ENCODE peak calls at places on chromosomes 11 and 22, in eight cellular contexts. One of them, this sample, is unnamed.
A peak's percentile ranks its signal among the peaks of the same experiment; 100 is the strongest.

GRCh38 chr22:32044913-32045312 is 1.9 kb downstream of the SLC5A1 start:
- DNase-seq in mucosa of descending colon: peak; percentile 90
- DNase-seq in foreskin fibroblast: peak; percentile 6
- DNase-seq in HCT116: no peak
- DNase-seq in kidney epithelial cell: no peak
- DNase-seq in nephron progenitor cell: no peak
- DNase-seq in GM13977: no peak
- DNase-seq in Calu3: peak; percentile 40
- DNase-seq in this sample: no peak

GRCh38 chr11:10796191-10796590 is 12.5 kb downstream of the EIF4G2 start:
- DNase-seq in foreskin fibroblast: peak; percentile 42
- DNase-seq in Calu3: no peak
- DNase-seq in kidney epithelial cell: no peak
- DNase-seq in nephron progenitor cell: no peak
- DNase-seq in mucosa of descending colon: no peak
- DNase-seq in GM13977: no peak
- DNase-seq in HCT116: no peak
- DNase-seq in this sample: no peak

GRCh38 chr11:1298695-1299492 is 10.5 kb downstream of the TOLLIP start:
- DNase-seq in mucosa of descending colon: peak; percentile 87
- DNase-seq in Calu3: peak; percentile 71
- DNase-seq in HCT116: no peak
- DNase-seq in nephron progenitor cell: peak; percentile 37
- DNase-seq in kidney epithelial cell: peak; percentile 61
- DNase-seq in foreskin fibroblast: peak; percentile 89
- DNase-seq in GM13977: no peak
- DNase-seq in this sample: peak; percentile 78

GRCh38 chr11:111976614-111977140 is 39.5 kb downstream of the DIXDC1 start:
- DNase-seq in Calu3: no peak
- DNase-seq in HCT116: no peak
- DNase-seq in foreskin fibroblast: peak; percentile 52
- DNase-seq in nephron progenitor cell: no peak
- DNase-seq in GM13977: no peak
- DNase-seq in mucosa of descending colon: no peak
- DNase-seq in kidney epithelial cell: no peak
- DNase-seq in this sample: no peak

GRCh38 chr22:19110064-19110458 is 12.2 kb downstream of the DGCR2 start:
- DNase-seq in kidney epithelial cell: no peak
- DNase-seq in HCT116: no peak
- DNase-seq in GM13977: no peak
- DNase-seq in nephron progenitor cell: no peak
- DNase-seq in mucosa of descending colon: no peak
- DNase-seq in foreskin fibroblast: no peak
- DNase-seq in Calu3: no peak
- DNase-seq in this sample: no peak

GRCh38 chr22:23069502-23070357 is 589 bp upstream of the GNAZ start:
- DNase-seq in kidney epithelial cell: peak; percentile 31
- DNase-seq in Calu3: peak; percentile 95
- DNase-seq in nephron progenitor cell: peak; percentile 99
- DNase-seq in GM13977: peak; percentile 94
- DNase-seq in mucosa of descending colon: peak; percentile 94
- DNase-seq in HCT116: peak; percentile 71
- DNase-seq in foreskin fibroblast: peak; percentile 96
- DNase-seq in this sample: peak; percentile 89

GRCh38 chr22:32281092-32281491 is 25.9 kb upstream of the SLC5A4 start:
- DNase-seq in mucosa of descending colon: no peak
- DNase-seq in HCT116: no peak
- DNase-seq in kidney epithelial cell: peak; percentile 7
- DNase-seq in GM13977: no peak
- DNase-seq in foreskin fibroblast: peak; percentile 31
- DNase-seq in nephron progenitor cell: no peak
- DNase-seq in Calu3: no peak
- DNase-seq in this sample: no peak

GRCh38 chr11:1109101-1109917 is 34.6 kb downstream of the MUC2 start:
- DNase-seq in Calu3: no peak
- DNase-seq in mucosa of descending colon: no peak
- DNase-seq in nephron progenitor cell: no peak
- DNase-seq in GM13977: no peak
- DNase-seq in kidney epithelial cell: no peak
- DNase-seq in foreskin fibroblast: no peak
- DNase-seq in HCT116: no peak
- DNase-seq in this sample: peak; percentile 40

GRCh38 chr22:24181088-24181995 is at the start of gene SUSD2:
- DNase-seq in foreskin fibroblast: peak; percentile 30
- DNase-seq in kidney epithelial cell: no peak
- DNase-seq in GM13977: no peak
- DNase-seq in HCT116: no peak
- DNase-seq in Calu3: peak; percentile 32
- DNase-seq in mucosa of descending colon: peak; percentile 59
- DNase-seq in nephron progenitor cell: peak; percentile 48
- DNase-seq in this sample: no peak

GRCh38 chr11:12179019-12179418 is 68.6 kb downstream of the MICAL2 start:
- DNase-seq in nephron progenitor cell: no peak
- DNase-seq in mucosa of descending colon: peak; percentile 71
- DNase-seq in foreskin fibroblast: no peak
- DNase-seq in HCT116: no peak
- DNase-seq in GM13977: no peak
- DNase-seq in kidney epithelial cell: no peak
- DNase-seq in Calu3: peak; percentile 52
- DNase-seq in this sample: no peak

GRCh38 chr11:61972796-61973602 is 5.6 kb upstream of the FTH1 start:
- DNase-seq in GM13977: no peak
- DNase-seq in kidney epithelial cell: peak; percentile 80
- DNase-seq in mucosa of descending colon: no peak
- DNase-seq in nephron progenitor cell: no peak
- DNase-seq in HCT116: no peak
- DNase-seq in Calu3: peak; percentile 22
- DNase-seq in foreskin fibroblast: peak; percentile 85
- DNase-seq in this sample: no peak

GRCh38 chr11:64727131-64727530 is 4.1 kb upstream of the NRXN2 start:
- DNase-seq in mucosa of descending colon: no peak
- DNase-seq in nephron progenitor cell: no peak
- DNase-seq in Calu3: no peak
- DNase-seq in kidney epithelial cell: no peak
- DNase-seq in foreskin fibroblast: no peak
- DNase-seq in GM13977: no peak
- DNase-seq in HCT116: no peak
- DNase-seq in this sample: peak; percentile 35

GRCh38 chr22:41110968-41111367 is 18.6 kb downstream of the EP300 start:
- DNase-seq in HCT116: no peak
- DNase-seq in foreskin fibroblast: no peak
- DNase-seq in mucosa of descending colon: no peak
- DNase-seq in kidney epithelial cell: no peak
- DNase-seq in nephron progenitor cell: no peak
- DNase-seq in GM13977: no peak
- DNase-seq in Calu3: no peak
- DNase-seq in this sample: no peak

GRCh38 chr11:58024601-58025091 is 965 bp downstream of the OR9Q1 start:
- DNase-seq in nephron progenitor cell: peak; percentile 24
- DNase-seq in kidney epithelial cell: no peak
- DNase-seq in Calu3: no peak
- DNase-seq in foreskin fibroblast: peak; percentile 1
- DNase-seq in GM13977: no peak
- DNase-seq in mucosa of descending colon: peak; percentile 88
- DNase-seq in HCT116: no peak
- DNase-seq in this sample: no peak

GRCh38 chr22:31241200-31241599 is 29.1 kb downstream of the LIMK2 start:
- DNase-seq in foreskin fibroblast: peak; percentile 19
- DNase-seq in kidney epithelial cell: no peak
- DNase-seq in nephron progenitor cell: no peak
- DNase-seq in HCT116: no peak
- DNase-seq in GM13977: no peak
- DNase-seq in mucosa of descending colon: no peak
- DNase-seq in Calu3: peak; percentile 26
- DNase-seq in this sample: no peak

GRCh38 chr22:38843716-38844660 is at the start of gene NPTXR:
- DNase-seq in HCT116: no peak
- DNase-seq in GM13977: peak; percentile 63
- DNase-seq in foreskin fibroblast: peak; percentile 81
- DNase-seq in nephron progenitor cell: peak; percentile 68
- DNase-seq in kidney epithelial cell: no peak
- DNase-seq in mucosa of descending colon: peak; percentile 38
- DNase-seq in Calu3: peak; percentile 64
- DNase-seq in this sample: no peak

GRCh38 chr22:32985899-32986772 is 72.0 kb downstream of the SYN3 start:
- DNase-seq in Calu3: peak; percentile 79
- DNase-seq in kidney epithelial cell: peak; percentile 29
- DNase-seq in nephron progenitor cell: peak; percentile 81
- DNase-seq in HCT116: peak; percentile 57
- DNase-seq in GM13977: peak; percentile 70
- DNase-seq in foreskin fibroblast: peak; percentile 84
- DNase-seq in mucosa of descending colon: peak; percentile 81
- DNase-seq in this sample: peak; percentile 49

GRCh38 chr11:64298966-64299846 is 952 bp upstream of the CATSPERZ start:
- DNase-seq in HCT116: no peak
- DNase-seq in kidney epithelial cell: no peak
- DNase-seq in mucosa of descending colon: no peak
- DNase-seq in Calu3: peak; percentile 39
- DNase-seq in nephron progenitor cell: peak; percentile 52
- DNase-seq in GM13977: no peak
- DNase-seq in foreskin fibroblast: peak; percentile 78
- DNase-seq in this sample: peak; percentile 63

GRCh38 chr22:44410396-44411056 is 87.5 kb downstream of the RTL6 start:
- DNase-seq in nephron progenitor cell: no peak
- DNase-seq in GM13977: no peak
- DNase-seq in mucosa of descending colon: no peak
- DNase-seq in foreskin fibroblast: no peak
- DNase-seq in HCT116: no peak
- DNase-seq in kidney epithelial cell: no peak
- DNase-seq in Calu3: no peak
- DNase-seq in this sample: no peak

DNA sequence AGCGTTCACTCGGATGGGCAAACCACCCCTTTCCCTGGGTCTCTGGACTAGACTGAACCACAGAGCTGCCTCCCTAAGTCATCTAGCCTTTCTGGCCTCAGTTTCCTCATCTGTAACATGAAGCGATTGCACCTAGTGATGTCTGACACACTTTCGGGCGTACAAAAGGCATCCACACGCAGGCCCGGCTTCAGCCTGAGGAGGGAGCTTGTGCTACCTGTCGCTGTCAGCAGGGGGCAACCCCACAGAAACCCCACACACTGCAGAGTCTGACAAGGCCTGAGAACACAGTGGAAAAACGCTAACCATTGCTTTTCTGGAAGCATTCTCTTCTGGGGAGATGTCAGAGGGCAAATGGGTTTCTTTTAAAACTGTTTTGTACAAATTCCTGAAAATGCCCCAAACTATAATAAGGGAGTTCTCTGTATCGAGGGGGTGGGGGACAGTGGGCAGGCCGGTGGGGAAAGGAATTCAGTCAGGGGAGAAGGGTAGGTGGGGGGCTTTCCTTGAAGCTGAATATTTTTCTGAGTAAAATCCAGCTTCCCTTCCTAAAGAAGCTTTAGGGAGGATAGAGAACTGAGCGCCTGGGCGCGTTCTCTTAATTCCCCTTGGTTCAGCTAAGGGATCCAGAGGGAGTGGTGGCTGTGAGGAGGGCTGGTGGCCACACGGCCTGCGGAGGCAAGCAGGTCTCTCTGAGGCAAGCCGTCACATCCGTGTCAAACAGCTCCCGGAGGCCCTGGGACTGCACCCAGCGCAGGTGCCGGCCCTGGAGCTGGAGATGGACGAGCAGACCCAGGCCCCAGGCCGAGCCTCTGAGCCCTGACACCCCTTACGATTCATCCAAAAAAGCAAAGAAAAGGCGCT is 552 bp downstream of the ELF5 start:
- DNase-seq in nephron progenitor cell: peak; percentile 67
- DNase-seq in Calu3: peak; percentile 79
- DNase-seq in foreskin fibroblast: peak; percentile 71
- DNase-seq in kidney epithelial cell: no peak
- DNase-seq in mucosa of descending colon: peak; percentile 77
- DNase-seq in GM13977: peak; percentile 71
- DNase-seq in HCT116: peak; percentile 62
- DNase-seq in this sample: no peak
- TF ChIP-seq CTCF in nephron progenitor cell: peak; percentile 61
- TF ChIP-seq CTCF in Calu3: peak; percentile 81
- TF ChIP-seq CTCF in foreskin fibroblast: peak; percentile 90
- TF ChIP-seq CTCF in kidney epithelial cell: peak; percentile 94
- TF ChIP-seq CTCF in mucosa of descending colon: peak; percentile 47
- TF ChIP-seq CTCF in GM13977: peak; percentile 83
- TF ChIP-seq CTCF in HCT116: peak; percentile 97
- TF ChIP-seq CTCF in this sample: peak; percentile 77

GRCh38 chr11:2443881-2444300 is 423 bp downstream of the TRPM5 start:
- DNase-seq in nephron progenitor cell: no peak
- DNase-seq in kidney epithelial cell: no peak
- DNase-seq in GM13977: no peak
- DNase-seq in Calu3: no peak
- DNase-seq in HCT116: no peak
- DNase-seq in mucosa of descending colon: peak; percentile 58
- DNase-seq in foreskin fibroblast: no peak
- DNase-seq in this sample: no peak
- TF ChIP-seq CTCF in nephron progenitor cell: no peak
- TF ChIP-seq CTCF in kidney epithelial cell: no peak
- TF ChIP-seq CTCF in GM13977: no peak
- TF ChIP-seq CTCF in Calu3: no peak
- TF ChIP-seq CTCF in HCT116: no peak
- TF ChIP-seq CTCF in mucosa of descending colon: no peak
- TF ChIP-seq CTCF in foreskin fibroblast: no peak
- TF ChIP-seq CTCF in this sample: no peak

GRCh38 chr11:110712643-110713468 is 619 bp upstream of the ARHGAP20 start:
- DNase-seq in GM13977: peak; percentile 16
- DNase-seq in kidney epithelial cell: no peak
- DNase-seq in Calu3: no peak
- DNase-seq in foreskin fibroblast: peak; percentile 83
- DNase-seq in nephron progenitor cell: peak; percentile 7
- DNase-seq in mucosa of descending colon: peak; percentile 42
- DNase-seq in HCT116: no peak
- DNase-seq in this sample: no peak
- TF ChIP-seq CTCF in GM13977: peak; percentile 10
- TF ChIP-seq CTCF in kidney epithelial cell: no peak
- TF ChIP-seq CTCF in Calu3: no peak
- TF ChIP-seq CTCF in foreskin fibroblast: no peak
- TF ChIP-seq CTCF in nephron progenitor cell: no peak
- TF ChIP-seq CTCF in mucosa of descending colon: no peak
- TF ChIP-seq CTCF in HCT116: no peak
- TF ChIP-seq CTCF in this sample: no peak

DNA sequence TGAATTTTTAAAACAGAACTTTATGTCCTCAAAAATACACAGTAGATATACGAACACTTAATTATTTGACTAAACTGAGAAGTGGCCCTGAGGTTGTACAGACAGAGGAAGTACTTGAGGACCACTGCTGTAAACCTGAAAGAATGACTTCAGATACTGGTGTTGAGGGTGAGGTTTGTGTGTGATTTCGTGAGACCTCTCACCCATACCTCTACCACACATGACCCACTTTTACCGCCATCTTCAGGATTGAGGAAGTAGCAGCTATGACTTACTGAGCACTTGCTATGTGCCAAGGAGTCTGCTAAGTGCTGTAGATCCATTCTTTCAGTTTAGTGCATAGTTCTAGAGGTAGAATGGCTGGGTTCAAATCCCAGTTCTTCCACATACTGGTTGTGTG is 21.9 kb downstream of the MMP13 start:
- DNase-seq in kidney epithelial cell: no peak
- DNase-seq in foreskin fibroblast: no peak
- DNase-seq in HCT116: no peak
- DNase-seq in GM13977: peak; percentile 20
- DNase-seq in nephron progenitor cell: no peak
- DNase-seq in Calu3: no peak
- DNase-seq in mucosa of descending colon: no peak
- DNase-seq in this sample: no peak
- TF ChIP-seq CTCF in kidney epithelial cell: no peak
- TF ChIP-seq CTCF in foreskin fibroblast: no peak
- TF ChIP-seq CTCF in HCT116: no peak
- TF ChIP-seq CTCF in GM13977: no peak
- TF ChIP-seq CTCF in nephron progenitor cell: no peak
- TF ChIP-seq CTCF in Calu3: no peak
- TF ChIP-seq CTCF in mucosa of descending colon: no peak
- TF ChIP-seq CTCF in this sample: no peak